ENCODE peak calls at places on chromosomes 1 and 21, in seven cellular contexts. One of them, this sample, is unnamed. For H3K4me1, the result is how much of the 10 kb centered on the place peaks cover.

GRCh38 chr1:222618880-222619321 is 1.0 kb downstream of the MIA3 start:
- DNase-seq in ovary: peak
- DNase-seq in thyroid gland: peak
- DNase-seq in esophagus muscularis mucosa: no peak
- DNase-seq in breast epithelium: no peak
- DNase-seq in transverse colon: peak
- DNase-seq in A549: no peak
- DNase-seq in this sample: peak

GRCh38 chr1:11334261-11334804 is 61.3 kb downstream of the UBIAD1 start:
- DNase-seq in ovary: no peak
- DNase-seq in thyroid gland: no peak
- DNase-seq in esophagus muscularis mucosa: no peak
- DNase-seq in breast epithelium: no peak
- DNase-seq in transverse colon: no peak
- DNase-seq in A549: no peak
- DNase-seq in this sample: no peak

GRCh38 chr1:243477676-243478075 is 221.8 kb downstream of the SDCCAG8 start:
- DNase-seq in ovary: no peak
- DNase-seq in thyroid gland: no peak
- DNase-seq in esophagus muscularis mucosa: no peak
- DNase-seq in breast epithelium: no peak
- DNase-seq in transverse colon: no peak
- DNase-seq in A549: no peak
- DNase-seq in this sample: no peak

GRCh38 chr21:27480841-27481261 is 514.0 kb upstream of the ADAMTS5 start:
- DNase-seq in ovary: no peak
- DNase-seq in thyroid gland: no peak
- DNase-seq in esophagus muscularis mucosa: no peak
- DNase-seq in breast epithelium: peak
- DNase-seq in transverse colon: no peak
- DNase-seq in A549: no peak
- DNase-seq in this sample: no peak

GRCh38 chr1:169829671-169830070 is 35.0 kb upstream of the METTL18 start:
- DNase-seq in ovary: no peak
- DNase-seq in thyroid gland: no peak
- DNase-seq in esophagus muscularis mucosa: no peak
- DNase-seq in breast epithelium: no peak
- DNase-seq in transverse colon: no peak
- DNase-seq in A549: no peak
- DNase-seq in this sample: no peak

GRCh38 chr21:41432567-41433460 is 6.8 kb downstream of the MX1 start:
- DNase-seq in ovary: no peak
- DNase-seq in thyroid gland: peak
- DNase-seq in esophagus muscularis mucosa: no peak
- DNase-seq in breast epithelium: no peak
- DNase-seq in transverse colon: no peak
- DNase-seq in A549: no peak
- DNase-seq in this sample: no peak

GRCh38 chr1:169970114-169970513 is 76.4 kb upstream of the SCYL3 start:
- DNase-seq in ovary: no peak
- DNase-seq in thyroid gland: no peak
- DNase-seq in esophagus muscularis mucosa: no peak
- DNase-seq in breast epithelium: no peak
- DNase-seq in transverse colon: no peak
- DNase-seq in A549: no peak
- DNase-seq in this sample: no peak

GRCh38 chr1:19814244-19814661 is 830 bp downstream of the RNF186 start:
- DNase-seq in ovary: no peak
- DNase-seq in thyroid gland: no peak
- DNase-seq in esophagus muscularis mucosa: no peak
- DNase-seq in breast epithelium: no peak
- DNase-seq in transverse colon: no peak
- DNase-seq in A549: no peak
- DNase-seq in this sample: no peak

GRCh38 chr1:53835491-53835890 is 2.6 kb downstream of the NDC1 start:
- DNase-seq in ovary: no peak
- DNase-seq in thyroid gland: no peak
- DNase-seq in esophagus muscularis mucosa: no peak
- DNase-seq in breast epithelium: no peak
- DNase-seq in transverse colon: no peak
- DNase-seq in A549: no peak
- DNase-seq in this sample: no peak

GRCh38 chr1:33637846-33638440 is 165.5 kb downstream of the ZSCAN20 start:
- DNase-seq in ovary: no peak
- DNase-seq in thyroid gland: no peak
- DNase-seq in esophagus muscularis mucosa: no peak
- DNase-seq in breast epithelium: no peak
- DNase-seq in transverse colon: no peak
- DNase-seq in A549: no peak
- DNase-seq in this sample: no peak

GRCh38 chr1:72846476-72846875 is 564.1 kb upstream of the NEGR1 start:
- DNase-seq in ovary: no peak
- DNase-seq in thyroid gland: no peak
- DNase-seq in esophagus muscularis mucosa: no peak
- DNase-seq in breast epithelium: no peak
- DNase-seq in transverse colon: no peak
- DNase-seq in A549: no peak
- DNase-seq in this sample: no peak

GRCh38 chr1:72846891-72847290 is 564.6 kb upstream of the NEGR1 start:
- DNase-seq in ovary: no peak
- DNase-seq in thyroid gland: no peak
- DNase-seq in esophagus muscularis mucosa: no peak
- DNase-seq in breast epithelium: no peak
- DNase-seq in transverse colon: no peak
- DNase-seq in A549: no peak
- DNase-seq in this sample: no peak

GRCh38 chr1:72845981-72846380 is 563.6 kb upstream of the NEGR1 start:
- DNase-seq in ovary: no peak
- DNase-seq in thyroid gland: no peak
- DNase-seq in esophagus muscularis mucosa: no peak
- DNase-seq in breast epithelium: no peak
- DNase-seq in transverse colon: no peak
- DNase-seq in A549: no peak
- DNase-seq in this sample: no peak

GRCh38 chr1:72848997-72849396 is 566.7 kb upstream of the NEGR1 start:
- DNase-seq in ovary: no peak
- DNase-seq in thyroid gland: no peak
- DNase-seq in esophagus muscularis mucosa: no peak
- DNase-seq in breast epithelium: no peak
- DNase-seq in transverse colon: no peak
- DNase-seq in A549: no peak
- DNase-seq in this sample: no peak

DNA sequence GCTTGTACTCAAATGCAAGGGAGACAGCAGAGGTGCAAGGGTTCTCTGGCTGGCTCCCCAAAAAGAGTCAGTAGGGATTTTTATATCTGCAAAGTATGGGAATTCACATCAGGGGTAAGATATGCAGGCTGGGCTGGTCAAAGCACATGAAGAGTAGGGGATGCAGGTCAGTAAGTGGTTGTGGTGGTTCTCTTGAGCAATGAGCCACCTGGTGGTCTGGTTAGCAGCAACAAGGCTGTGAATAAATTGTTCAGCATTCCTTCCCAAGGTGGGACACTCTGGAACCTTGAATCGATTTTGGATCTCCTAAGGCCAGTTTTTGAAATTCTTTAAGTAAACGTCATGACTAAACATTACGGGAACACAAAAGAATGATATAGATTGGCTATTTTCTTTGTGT is 563.0 kb upstream of the NEGR1 start:
- DNase-seq in ovary: no peak
- DNase-seq in thyroid gland: no peak
- DNase-seq in esophagus muscularis mucosa: no peak
- DNase-seq in breast epithelium: no peak
- DNase-seq in transverse colon: no peak
- DNase-seq in A549: peak
- DNase-seq in this sample: no peak
- TF ChIP-seq CTCF in ovary: no peak
- TF ChIP-seq CTCF in thyroid gland: no peak
- TF ChIP-seq CTCF in esophagus muscularis mucosa: no peak
- TF ChIP-seq CTCF in breast epithelium: no peak
- TF ChIP-seq CTCF in transverse colon: no peak
- TF ChIP-seq CTCF in A549: no peak
- TF ChIP-seq CTCF in this sample: no peak

GRCh38 chr1:180157576-180158057 is 2.9 kb downstream of the QSOX1 start:
- DNase-seq in ovary: no peak
- DNase-seq in thyroid gland: no peak
- DNase-seq in esophagus muscularis mucosa: no peak
- DNase-seq in breast epithelium: no peak
- DNase-seq in transverse colon: peak
- DNase-seq in A549: no peak
- DNase-seq in this sample: no peak
- TF ChIP-seq POLR2A in ovary: no peak
- TF ChIP-seq POLR2A in thyroid gland: no peak
- TF ChIP-seq POLR2A in esophagus muscularis mucosa: no peak
- TF ChIP-seq POLR2A in breast epithelium: no peak
- TF ChIP-seq POLR2A in transverse colon: peak
- TF ChIP-seq POLR2A in A549: no peak
- TF ChIP-seq POLR2A in this sample: no peak

GRCh38 chr1:16371725-16372124 is 4.7 kb downstream of the SZRD1 start:
- DNase-seq in ovary: peak
- DNase-seq in thyroid gland: no peak
- DNase-seq in esophagus muscularis mucosa: no peak
- DNase-seq in breast epithelium: no peak
- DNase-seq in transverse colon: no peak
- DNase-seq in A549: peak
- DNase-seq in this sample: no peak

GRCh38 chr1:16372535-16373340 is 5.7 kb downstream of the SZRD1 start:
- DNase-seq in ovary: no peak
- DNase-seq in thyroid gland: no peak
- DNase-seq in esophagus muscularis mucosa: no peak
- DNase-seq in breast epithelium: no peak
- DNase-seq in transverse colon: no peak
- DNase-seq in A549: peak
- DNase-seq in this sample: no peak

GRCh38 chr1:16367258-16367967 is 371 bp downstream of the SZRD1 start:
- DNase-seq in ovary: peak
- DNase-seq in thyroid gland: peak
- DNase-seq in esophagus muscularis mucosa: peak
- DNase-seq in breast epithelium: peak
- DNase-seq in transverse colon: peak
- DNase-seq in A549: peak
- DNase-seq in this sample: peak

GRCh38 chr1:16367968-16368910 is 1.2 kb downstream of the SZRD1 start:
- DNase-seq in ovary: no peak
- DNase-seq in thyroid gland: no peak
- DNase-seq in esophagus muscularis mucosa: no peak
- DNase-seq in breast epithelium: no peak
- DNase-seq in transverse colon: no peak
- DNase-seq in A549: no peak
- DNase-seq in this sample: no peak

DNA sequence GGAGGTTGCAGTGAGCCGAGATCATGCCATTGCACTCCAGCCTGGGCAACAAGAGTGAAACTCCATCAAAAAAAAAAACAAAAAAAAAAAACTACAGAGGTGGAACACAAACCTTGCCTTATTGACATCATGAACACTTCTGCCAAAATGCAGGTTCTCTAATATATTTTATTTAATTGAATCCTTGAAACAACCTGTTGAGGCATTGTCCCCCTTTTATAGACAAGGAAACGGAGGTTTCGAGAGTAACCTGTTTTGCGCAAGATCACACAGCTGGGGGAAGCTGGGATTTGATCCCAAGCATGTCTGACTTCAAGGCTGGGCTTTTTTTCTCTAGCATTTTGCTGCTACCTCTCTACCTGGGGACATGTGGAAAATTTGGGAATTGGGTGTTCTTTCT is 2.8 kb downstream of the SZRD1 start:
- DNase-seq in ovary: no peak
- DNase-seq in thyroid gland: no peak
- DNase-seq in esophagus muscularis mucosa: no peak
- DNase-seq in breast epithelium: no peak
- DNase-seq in transverse colon: no peak
- DNase-seq in A549: no peak
- DNase-seq in this sample: no peak
- H3K4me1 ChIP-seq in ovary: under half
- H3K4me1 ChIP-seq in thyroid gland: under half
- H3K4me1 ChIP-seq in esophagus muscularis mucosa: half or more
- H3K4me1 ChIP-seq in breast epithelium: under half
- H3K4me1 ChIP-seq in transverse colon: under half
- H3K4me1 ChIP-seq in A549: half or more
- H3K4me1 ChIP-seq in this sample: half or more

GRCh38 chr1:150280138-150280707 is 2.1 kb upstream of the CIART start:
- DNase-seq in ovary: no peak
- DNase-seq in thyroid gland: no peak
- DNase-seq in esophagus muscularis mucosa: no peak
- DNase-seq in breast epithelium: no peak
- DNase-seq in transverse colon: peak
- DNase-seq in A549: no peak
- DNase-seq in this sample: no peak

GRCh38 chr1:150282558-150282958 is 204 bp downstream of the CIART start:
- DNase-seq in ovary: no peak
- DNase-seq in thyroid gland: no peak
- DNase-seq in esophagus muscularis mucosa: no peak
- DNase-seq in breast epithelium: peak
- DNase-seq in transverse colon: no peak
- DNase-seq in A549: no peak
- DNase-seq in this sample: no peak

GRCh38 chr1:150283260-150283659 is 906 bp downstream of the CIART start:
- DNase-seq in ovary: no peak
- DNase-seq in thyroid gland: no peak
- DNase-seq in esophagus muscularis mucosa: no peak
- DNase-seq in breast epithelium: no peak
- DNase-seq in transverse colon: no peak
- DNase-seq in A549: no peak
- DNase-seq in this sample: no peak

GRCh38 chr1:150281758-150282557 is at the start of gene CIART:
- DNase-seq in ovary: peak
- DNase-seq in thyroid gland: peak
- DNase-seq in esophagus muscularis mucosa: peak
- DNase-seq in breast epithelium: peak
- DNase-seq in transverse colon: peak
- DNase-seq in A549: peak
- DNase-seq in this sample: peak

DNA sequence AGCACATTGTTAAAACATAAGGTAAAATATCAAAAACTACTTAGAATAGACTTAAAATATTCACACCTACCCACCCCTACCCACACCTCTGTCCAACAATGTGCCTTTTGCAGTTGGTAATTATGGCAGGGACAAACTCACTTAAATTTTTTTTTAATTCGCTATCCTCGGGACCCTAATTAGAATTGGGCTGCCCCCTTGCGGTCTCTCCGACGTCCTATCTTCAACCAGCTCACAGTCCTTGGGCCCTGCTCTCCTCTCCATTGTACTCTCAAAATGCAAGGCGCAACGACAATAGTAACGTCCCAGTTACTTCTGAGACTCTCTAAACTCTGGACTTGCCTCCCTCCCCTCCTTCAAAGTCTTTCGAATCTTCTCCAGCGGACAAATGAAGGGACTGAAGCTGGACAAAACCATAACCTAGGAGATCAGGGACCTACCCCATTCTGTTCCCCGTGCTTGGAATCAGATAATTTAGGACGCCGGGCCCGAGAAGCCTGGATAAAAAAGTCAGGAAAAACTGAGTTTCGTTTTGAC is 1.1 kb upstream of the CIART start:
- DNase-seq in ovary: peak
- DNase-seq in thyroid gland: peak
- DNase-seq in esophagus muscularis mucosa: peak
- DNase-seq in breast epithelium: peak
- DNase-seq in transverse colon: peak
- DNase-seq in A549: peak
- DNase-seq in this sample: peak
- TF ChIP-seq CTCF in ovary: peak
- TF ChIP-seq CTCF in thyroid gland: peak
- TF ChIP-seq CTCF in esophagus muscularis mucosa: peak
- TF ChIP-seq CTCF in breast epithelium: peak
- TF ChIP-seq CTCF in transverse colon: peak
- TF ChIP-seq CTCF in A549: peak
- TF ChIP-seq CTCF in this sample: peak

GRCh38 chr1:219174672-219175564 is 1.2 kb downstream of the LYPLAL1 start:
- DNase-seq in ovary: peak
- DNase-seq in thyroid gland: peak
- DNase-seq in esophagus muscularis mucosa: no peak
- DNase-seq in breast epithelium: peak
- DNase-seq in transverse colon: peak
- DNase-seq in A549: no peak
- DNase-seq in this sample: no peak
- TF ChIP-seq POLR2A in ovary: no peak
- TF ChIP-seq POLR2A in thyroid gland: peak
- TF ChIP-seq POLR2A in esophagus muscularis mucosa: no peak
- TF ChIP-seq POLR2A in breast epithelium: no peak
- TF ChIP-seq POLR2A in transverse colon: no peak
- TF ChIP-seq POLR2A in A549: no peak
- TF ChIP-seq POLR2A in this sample: no peak

This sample was measured in sigmoid colon.